ENCODE peak calls at places on chromosomes 13 and 19, in four cellular contexts. B, G, U and L are unnamed samples.

GRCh38 chr13:42405665-42406390 is 133.9 kb downstream of the AKAP11 start:
- DNase-seq in U (no peak), B (no peak), G (peak), L (no peak)

GRCh38 chr13:113539176-113539575 is 45.4 kb upstream of the TFDP1 start:
- DNase-seq in U (peak), G (no peak), B (no peak), L (no peak)

GRCh38 chr13:35470671-35471465 is 5.6 kb downstream of the MAB21L1 start:
- DNase-seq in U (no peak), G (no peak), B (peak), L (no peak)

GRCh38 chr13:110645750-110646149 is 30.4 kb downstream of the NAXD start:
- DNase-seq in G (no peak), B (no peak), U (no peak), L (no peak)

GRCh38 chr13:69970521-69970920 is 137.1 kb upstream of the ATXN8OS start:
- DNase-seq in B (no peak), U (no peak), G (no peak), L (no peak)

GRCh38 chr13:99995104-99995502 is 13.5 kb downstream of the ZIC2 start:
- DNase-seq in U (no peak), B (no peak), G (no peak), L (no peak)

GRCh38 chr13:76161143-76161542 is 525.0 kb downstream of the LMO7 start:
- DNase-seq in B (no peak), G (no peak), U (no peak), L (no peak)

GRCh38 chr19:49116544-49116943 is 2.4 kb downstream of the LIN7B start:
- DNase-seq in B (no peak), U (peak), G (no peak), L (no peak)

GRCh38 chr19:33806434-33806881 is 9.8 kb downstream of the KCTD15 start:
- DNase-seq in G (no peak), U (no peak), B (no peak), L (no peak)

GRCh38 chr19:55654833-55655647 is at the start of gene U2AF2:
- DNase-seq in G (peak), B (peak), U (peak), L (peak)

GRCh38 chr13:69243366-69243765 is 864.3 kb upstream of the ATXN8OS start:
- DNase-seq in G (no peak), U (no peak), B (no peak), L (no peak)

GRCh38 chr19:15721208-15721607 is 6.6 kb upstream of the OR10H2 start:
- DNase-seq in B (no peak), G (no peak), U (no peak), L (no peak)

GRCh38 chr19:51064534-51065220 is at the start of gene KLK13:
- DNase-seq in G (no peak), U (peak), B (no peak), L (no peak)

GRCh38 chr13:29065142-29065541 is 245.0 kb downstream of the MTUS2 start:
- DNase-seq in G (no peak), U (no peak), B (no peak), L (no peak)

GRCh38 chr19:980133-980998 is 3.8 kb upstream of the WDR18 start:
- DNase-seq in U (peak), G (no peak), B (no peak), L (no peak)

GRCh38 chr19:30206187-30206586 is 166.0 kb upstream of the ZNF536 start:
- DNase-seq in G (no peak), U (no peak), B (no peak), L (peak)
- TF ChIP-seq CTCF in G (no peak), U (no peak), B (no peak), L (no peak)

DNA sequence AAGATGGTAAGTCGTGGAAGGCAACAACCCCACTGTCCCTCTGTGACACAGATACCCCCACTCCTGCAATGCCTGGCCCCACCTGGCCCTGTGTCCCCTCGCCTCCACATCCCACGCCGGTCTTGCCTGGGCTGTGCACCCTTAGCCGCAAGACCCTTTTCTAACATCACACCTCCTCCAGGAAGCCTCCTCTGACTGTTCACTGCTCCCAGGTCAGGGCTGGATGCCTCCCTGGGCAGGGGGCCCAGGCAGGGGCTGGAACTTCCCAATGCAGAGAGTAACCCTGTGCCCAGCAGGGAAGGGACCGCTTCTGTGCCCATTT is 1.3 kb downstream of the FBN3 start:
- DNase-seq in G (no peak), U (no peak), B (no peak), L (no peak)
- H3K27ac ChIP-seq in G (no peak), U (no peak), B (no peak), L (no peak)

DNA sequence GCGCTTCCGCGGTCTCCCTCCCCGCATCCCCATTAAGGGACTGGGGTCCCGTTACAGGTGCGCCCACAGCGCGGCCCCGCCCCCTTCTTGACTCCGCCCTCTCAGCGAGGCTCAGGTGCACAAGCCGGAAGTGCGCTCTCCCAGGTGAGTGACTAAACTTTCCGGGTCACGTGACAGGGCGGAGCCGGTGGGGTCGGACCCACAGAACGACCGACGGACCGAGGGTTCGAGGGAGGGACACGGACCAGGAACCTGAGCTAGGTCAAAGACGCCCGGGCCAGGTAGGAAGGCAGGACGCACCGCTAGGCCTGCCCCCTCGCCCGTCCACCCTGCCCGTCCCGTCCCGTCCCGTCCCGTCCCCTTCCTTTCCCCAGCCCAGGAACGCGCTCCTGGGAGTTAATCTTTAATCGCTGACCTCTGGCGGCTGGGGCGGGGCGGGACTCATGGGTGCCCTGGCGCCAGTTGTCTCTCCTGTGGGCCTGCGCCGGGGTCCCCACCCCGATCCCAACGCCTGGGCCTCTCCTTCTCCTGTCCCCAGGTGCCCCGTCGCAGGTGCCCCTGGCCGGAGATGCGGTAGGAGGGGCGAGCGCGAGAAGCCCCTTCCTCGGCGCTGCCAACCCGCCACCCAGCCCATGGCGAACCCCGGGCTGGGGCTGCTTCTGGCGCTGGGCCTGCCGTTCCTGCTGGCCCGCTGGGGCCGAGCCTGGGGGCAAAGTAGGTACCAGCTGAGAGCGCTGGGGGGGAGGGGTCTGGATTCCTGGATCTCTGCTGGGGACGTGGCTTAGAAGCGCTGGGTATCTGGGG is at the start of gene CRB3:
- DNase-seq in B (no peak), G (peak), U (peak), L (no peak)
- H3K4me3 ChIP-seq in B (no peak), G (peak), U (peak), L (no peak)

DNA sequence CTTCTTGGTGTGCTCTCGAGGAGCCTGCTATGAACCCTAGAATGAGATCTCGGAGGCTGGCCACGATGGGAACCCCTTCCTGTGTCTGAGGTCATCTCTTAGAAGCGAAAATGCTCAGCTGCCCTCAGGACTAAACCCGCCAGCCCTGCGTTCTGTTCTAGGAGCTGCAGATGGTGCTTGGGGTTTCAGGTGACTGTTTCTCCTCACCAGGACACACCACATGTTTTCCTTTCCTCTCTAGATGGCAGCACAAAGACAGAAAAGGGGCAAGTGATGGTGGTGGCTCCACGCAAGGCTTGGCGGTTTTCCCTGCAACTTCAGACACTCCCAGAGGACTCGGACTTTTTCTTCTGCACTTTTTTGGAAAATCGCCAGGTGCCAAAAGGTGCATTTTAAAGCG is 60.1 kb downstream of the RNASEH2B start:
- DNase-seq in G (no peak), U (no peak), B (no peak), L (no peak)
- TF ChIP-seq CTCF in G (no peak), U (no peak), B (no peak), L (no peak)